ENCODE peak calls at places on chromosome 10, in four cellular contexts. W is activated CD8-positive, alpha-beta T cell treated with anti-CD3 and anti-CD28 coated beads for 36 hours; H is HL-60; J is upper lobe of left lung. C is an unnamed sample.
A peak's percentile ranks its signal among the peaks of the same experiment; 100 is the strongest.

GRCh38 chr10:23331567-23332290 is 12.9 kb downstream of the C10orf67 start:
- DNase-seq in W (no peak), H (no peak), J (no peak), C (no peak)

GRCh38 chr10:50294582-50294981 is 43.3 kb upstream of the ASAH2 start:
- DNase-seq in W (no peak), H (no peak), J (no peak), C (no peak)

GRCh38 chr10:58698777-58699356 is 186.2 kb downstream of the BICC1 start:
- DNase-seq in W (no peak), H (no peak), J (no peak), C (no peak)

GRCh38 chr10:33228426-33228825 is 106.0 kb downstream of the NRP1 start:
- DNase-seq in W (no peak), H (no peak), J (no peak), C (no peak)

GRCh38 chr10:130921461-130921860 is 390.1 kb downstream of the TCERG1L start:
- DNase-seq in W (no peak), H (no peak), J (no peak), C (no peak)

GRCh38 chr10:323651-324293 is 188.5 kb downstream of the ZMYND11 start:
- DNase-seq in W (peak; percentile 71), H (peak; percentile 15), J (peak; percentile 49), C (no peak)

GRCh38 chr10:97056003-97056630 is 129.6 kb downstream of the SLIT1 start:
- DNase-seq in W (no peak), H (no peak), J (no peak), C (no peak)

GRCh38 chr10:68095176-68095575 is 14.1 kb upstream of the MYPN start:
- DNase-seq in W (no peak), H (no peak), J (no peak), C (no peak)

GRCh38 chr10:131751827-131752775 is 148.7 kb upstream of the PPP2R2D start:
- DNase-seq in W (no peak), H (no peak), J (no peak), C (no peak)

GRCh38 chr10:104045151-104046089 is 40.3 kb downstream of the COL17A1 start:
- DNase-seq in W (peak; percentile 29), H (no peak), J (peak; percentile 45), C (no peak)

GRCh38 chr10:665579-666091 is 23.8 kb downstream of the DIP2C start:
- DNase-seq in W (no peak), H (no peak), J (no peak), C (no peak)

GRCh38 chr10:16436367-16436757 is 448 bp upstream of the PTER start:
- DNase-seq in W (peak; percentile 45), H (no peak), J (peak; percentile 49), C (no peak)

GRCh38 chr10:107546239-107546638 is 381.7 kb upstream of the SORCS1 start:
- DNase-seq in W (no peak), H (peak; percentile 4), J (no peak), C (no peak)

GRCh38 chr10:124323806-124324205 is 94.9 kb downstream of the OAT start:
- DNase-seq in W (no peak), H (no peak), J (no peak), C (peak; percentile 32)

GRCh38 chr10:23199768-23200511 is 7.8 kb downstream of the PTF1A start:
- DNase-seq in W (no peak), H (no peak), J (no peak), C (no peak)

GRCh38 chr10:69089638-69090599 is 2.0 kb downstream of the SRGN start:
- DNase-seq in W (peak; percentile 93), H (no peak), J (peak; percentile 68), C (no peak)

GRCh38 chr10:88033380-88033779 is 170.0 kb downstream of the PTEN start:
- DNase-seq in W (no peak), H (no peak), J (no peak), C (no peak)

GRCh38 chr10:63537511-63537910 is 16.3 kb downstream of the REEP3 start:
- DNase-seq in W (no peak), H (no peak), J (no peak), C (no peak)

GRCh38 chr10:124703778-124704427 is 40.3 kb downstream of the FAM53B start:
- DNase-seq in W (no peak), H (no peak), J (no peak), C (no peak)

GRCh38 chr10:57973451-57973850 is 294.2 kb downstream of the IPMK start:
- DNase-seq in W (no peak), H (no peak), J (no peak), C (no peak)

GRCh38 chr10:14528450-14528849 is 197.7 kb upstream of the FRMD4A start:
- DNase-seq in W (no peak), H (no peak), J (no peak), C (no peak)

DNA sequence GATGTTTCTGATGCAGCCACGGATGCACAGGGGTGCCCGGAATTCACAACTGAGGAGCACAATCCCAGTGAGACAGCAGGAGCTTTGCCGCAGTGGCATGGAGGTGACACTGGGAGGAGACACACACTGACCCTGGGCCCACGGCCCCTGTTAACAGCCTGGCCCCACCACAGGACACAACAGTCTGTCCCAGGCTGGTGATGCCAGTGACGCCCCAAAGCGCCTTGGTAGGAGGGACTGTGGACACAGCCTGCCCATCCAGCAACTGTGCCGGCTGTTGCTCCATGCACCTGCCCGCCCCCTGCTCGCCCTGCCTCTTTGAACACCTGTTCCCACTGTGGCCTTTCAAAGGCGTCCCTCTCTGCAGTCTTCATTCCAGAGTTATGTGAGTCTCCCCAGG is 49.8 kb downstream of the KLF6 start:
- DNase-seq in W (peak; percentile 27), H (no peak), J (no peak), C (no peak)
- TF ChIP-seq CTCF in W (no peak), H (no peak), J (peak; percentile 36), C (no peak)

GRCh38 chr10:46220187-46220586 is 66.6 kb upstream of the ANTXRL start:
- DNase-seq in W (no peak), H (no peak), J (no peak), C (no peak)

GRCh38 chr10:46218921-46219320 is 67.9 kb upstream of the ANTXRL start:
- DNase-seq in W (no peak), H (no peak), J (no peak), C (no peak)

GRCh38 chr10:46223064-46223480 is 63.7 kb upstream of the ANTXRL start:
- DNase-seq in W (peak; percentile 51), H (no peak), J (no peak), C (no peak)

GRCh38 chr10:46222364-46222935 is 64.3 kb upstream of the ANTXRL start:
- DNase-seq in W (no peak), H (no peak), J (no peak), C (no peak)

GRCh38 chr10:46220872-46221538 is 65.8 kb upstream of the ANTXRL start:
- DNase-seq in W (no peak), H (no peak), J (no peak), C (no peak)
- TF ChIP-seq CTCF in W (no peak), H (no peak), J (no peak), C (peak; percentile 44)

GRCh38 chr10:51436805-51437204 is 262.6 kb downstream of the CSTF2T start:
- DNase-seq in W (no peak), H (no peak), J (no peak), C (no peak)
- TF ChIP-seq CTCF in W (no peak), H (no peak), J (no peak), C (no peak)

GRCh38 chr10:81843042-81843441 is 32.0 kb upstream of the NRG3 start:
- DNase-seq in W (no peak), H (no peak), J (no peak), C (no peak)
- TF ChIP-seq CTCF in W (no peak), H (no peak), J (no peak), C (no peak)

C was measured in mesothelial cell of epicardium.